ENCODE peak calls at places on chromosomes 2 and 18, in nine cellular contexts. U is HepG2, G is HEK293T, R is substantia nigra, D is BJ, Z is COR-L47, M is Calu3, J is fibroblast of the conjunctiva, Y is EL. Q is an unnamed sample.

GRCh38 chr2:236656166-236656565 is 86.5 kb downstream of the ACKR3 start:
- DNase-seq in J (no peak), Z (no peak), R (no peak), Y (no peak), U (no peak), D (no peak), G (no peak), M (no peak), Q (no peak)

GRCh38 chr18:8654482-8655451 is 45.5 kb downstream of the RAB12 start:
- DNase-seq in J (no peak), Z (peak; percentile 37), M (no peak), G (peak; percentile 10), Y (peak; percentile 28), U (no peak), D (no peak), R (no peak), Q (no peak)

GRCh38 chr18:49500136-49500921 is 13.3 kb upstream of the C18orf32 start:
- DNase-seq in M (no peak), Z (no peak), R (no peak), Y (no peak), J (no peak), D (no peak), G (no peak), U (no peak), Q (no peak)

GRCh38 chr18:66344227-66344626 is 259.7 kb downstream of the CDH19 start:
- DNase-seq in R (no peak), Y (no peak), D (no peak), U (no peak), Z (peak; percentile 94), G (no peak), M (no peak), J (no peak), Q (no peak)

GRCh38 chr2:72115361-72116080 is 32.1 kb downstream of the CYP26B1 start:
- DNase-seq in D (peak; percentile 72), J (peak; percentile 85), M (peak; percentile 96), Z (no peak), R (peak; percentile 29), U (no peak), Y (peak; percentile 98), G (no peak), Q (peak; percentile 50)

GRCh38 chr2:140929866-140930265 is 1201.0 kb downstream of the LRP1B start:
- DNase-seq in Y (no peak), Z (no peak), M (no peak), J (peak; percentile 8), D (no peak), R (no peak), U (no peak), G (no peak), Q (no peak)

GRCh38 chr2:218345491-218346176 is 11.0 kb upstream of the CATIP start:
- DNase-seq in U (no peak), M (no peak), R (no peak), J (no peak), Z (no peak), D (no peak), G (no peak), Y (no peak), Q (no peak)

GRCh38 chr2:95379616-95379925 is 22.9 kb upstream of the FAHD2A start:
- DNase-seq in G (no peak), Y (no peak), J (no peak), D (no peak), R (no peak), M (no peak), U (no peak), Z (no peak), Q (no peak)

GRCh38 chr2:215355801-215356200 is 43.9 kb downstream of the ATIC start:
- DNase-seq in U (no peak), Z (no peak), J (no peak), Y (no peak), G (no peak), D (no peak), R (no peak), M (no peak), Q (no peak)

GRCh38 chr2:119846021-119846420 is 86.3 kb downstream of the PTPN4 start:
- DNase-seq in Y (no peak), G (no peak), U (no peak), J (no peak), D (no peak), Z (peak; percentile 17), R (no peak), M (no peak), Q (no peak)

Q was measured in GM04503.